ENCODE peak calls at places on chromosomes 12 and 14, in seven cellular contexts. S, C, N, E, I, B and T are unnamed samples. For H3K4me1 and H3K27me3, the result is how much of the 10 kb centered on the place peaks cover.

GRCh38 chr12:115088328-115088994 is 404.5 kb upstream of the TBX3 start:
- DNase-seq in S (no peak), C (no peak), N (no peak), E (no peak), I (peak), B (no peak), T (no peak)

GRCh38 chr14:26855051-26855753 is 257.4 kb upstream of the NOVA1 start:
- DNase-seq in S (no peak), C (no peak), N (no peak), E (no peak), I (no peak), B (no peak), T (no peak)

GRCh38 chr14:49050836-49051235 is 535.3 kb downstream of the RPS29 start:
- DNase-seq in S (no peak), C (no peak), N (no peak), E (no peak), I (no peak), B (no peak), T (no peak)

GRCh38 chr14:61621444-61621843 is 73.9 kb upstream of the HIF1A start:
- DNase-seq in S (no peak), C (no peak), N (no peak), E (no peak), I (no peak), B (no peak), T (no peak)

GRCh38 chr12:92151916-92152315 is 6.3 kb upstream of the BTG1 start:
- DNase-seq in S (no peak), C (no peak), N (no peak), E (no peak), I (no peak), B (no peak), T (no peak)

GRCh38 chr12:132286912-132287311 is 42.5 kb downstream of the GALNT9 start:
- DNase-seq in S (no peak), C (no peak), N (no peak), E (no peak), I (no peak), B (no peak), T (no peak)

GRCh38 chr14:88551094-88551870 is 3.5 kb downstream of the PTPN21 start:
- DNase-seq in S (no peak), C (peak), N (peak), E (no peak), I (peak), B (peak), T (no peak)

GRCh38 chr14:58829594-58829993 is 191.8 kb downstream of the DACT1 start:
- DNase-seq in S (no peak), C (no peak), N (no peak), E (no peak), I (no peak), B (no peak), T (no peak)

GRCh38 chr12:28017873-28018255 is 45.3 kb upstream of the PTHLH start:
- DNase-seq in S (no peak), C (no peak), N (no peak), E (no peak), I (no peak), B (no peak), T (no peak)

GRCh38 chr12:77754086-77754485 is 76.6 kb upstream of the NAV3 start:
- DNase-seq in S (no peak), C (peak), N (no peak), E (no peak), I (no peak), B (peak), T (no peak)

GRCh38 chr12:125773033-125773432 is 707.8 kb downstream of the AACS start:
- DNase-seq in S (no peak), C (peak), N (no peak), E (peak), I (no peak), B (no peak), T (no peak)

GRCh38 chr12:67241482-67241881 is 27.7 kb upstream of the CAND1 start:
- DNase-seq in S (no peak), C (no peak), N (no peak), E (no peak), I (no peak), B (no peak), T (no peak)

GRCh38 chr14:54440870-54441868 is at the start of gene CNIH1:
- DNase-seq in S (peak), C (peak), N (peak), E (peak), I (peak), B (peak), T (peak)

GRCh38 chr12:99271071-99271470 is 376.5 kb upstream of the GARIN6 start:
- DNase-seq in S (no peak), C (peak), N (no peak), E (no peak), I (no peak), B (no peak), T (no peak)

GRCh38 chr14:73753887-73754880 is 40.0 kb upstream of the PNMA1 start:
- DNase-seq in S (no peak), C (no peak), N (peak), E (no peak), I (peak), B (no peak), T (no peak)

GRCh38 chr12:53538209-53538689 is 31.0 kb upstream of the NPFF start:
- DNase-seq in S (no peak), C (peak), N (peak), E (no peak), I (no peak), B (no peak), T (no peak)

GRCh38 chr12:51322452-51322851 is 1.5 kb downstream of the BIN2 start:
- DNase-seq in S (no peak), C (no peak), N (no peak), E (no peak), I (no peak), B (no peak), T (no peak)

GRCh38 chr12:53755451-53756290 is 3.9 kb upstream of the CISTR start:
- DNase-seq in S (no peak), C (peak), N (no peak), E (no peak), I (no peak), B (no peak), T (no peak)

GRCh38 chr14:106087855-106088254 is 561.5 kb downstream of the TMEM121 start:
- DNase-seq in S (no peak), C (no peak), N (no peak), E (no peak), I (no peak), B (no peak), T (no peak)

GRCh38 chr14:41606249-41607118 is at the start of gene LRFN5:
- DNase-seq in S (no peak), C (peak), N (peak), E (no peak), I (peak), B (peak), T (no peak)

GRCh38 chr12:120977531-120978295 is 630 bp upstream of the HNF1A start:
- DNase-seq in S (no peak), C (no peak), N (no peak), E (no peak), I (no peak), B (no peak), T (no peak)

GRCh38 chr12:91774471-91774921 is 371.1 kb downstream of the BTG1 start:
- DNase-seq in S (no peak), C (no peak), N (no peak), E (no peak), I (no peak), B (no peak), T (no peak)

GRCh38 chr12:117533687-117534086 is 172.3 kb upstream of the NOS1 start:
- DNase-seq in S (no peak), C (no peak), N (peak), E (no peak), I (no peak), B (no peak), T (no peak)

GRCh38 chr14:54337314-54337713 is 59.5 kb upstream of the CDKN3 start:
- DNase-seq in S (no peak), C (peak), N (no peak), E (no peak), I (no peak), B (no peak), T (no peak)

GRCh38 chr12:25884024-25884919 is 74.2 kb upstream of the RASSF8 start:
- DNase-seq in S (no peak), C (no peak), N (no peak), E (no peak), I (no peak), B (no peak), T (no peak)

DNA sequence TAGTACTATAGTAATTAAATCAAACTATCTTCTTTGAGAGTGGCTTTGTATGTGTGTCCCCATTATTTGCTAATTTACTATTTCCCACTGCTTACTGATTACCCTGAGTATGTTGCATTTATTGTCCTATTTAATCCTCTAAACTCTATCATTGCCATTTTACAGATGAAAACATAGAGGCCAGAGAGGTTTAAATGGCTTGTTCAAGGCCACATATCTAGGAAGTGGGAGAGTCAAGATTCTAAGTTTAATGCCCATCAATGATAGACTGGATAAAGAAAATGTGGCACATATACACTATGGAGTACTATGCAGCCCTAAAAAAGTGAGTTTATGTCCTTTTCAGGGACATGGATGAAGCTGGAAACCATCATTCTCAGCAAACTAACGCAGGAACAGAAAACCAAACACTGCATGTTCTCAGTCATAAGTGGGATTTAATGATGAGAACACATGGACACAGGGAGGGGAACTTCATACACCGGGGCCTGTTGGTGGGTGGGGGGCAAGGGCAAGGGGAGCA is 419.7 kb downstream of the ZFP36L1 start:
- DNase-seq in S (no peak), C (no peak), N (no peak), E (no peak), I (no peak), B (no peak), T (no peak)
- H3K4me1 ChIP-seq in S (under half), C (under half), N (under half), E (under half), I (under half), B (under half), T (under half)

DNA sequence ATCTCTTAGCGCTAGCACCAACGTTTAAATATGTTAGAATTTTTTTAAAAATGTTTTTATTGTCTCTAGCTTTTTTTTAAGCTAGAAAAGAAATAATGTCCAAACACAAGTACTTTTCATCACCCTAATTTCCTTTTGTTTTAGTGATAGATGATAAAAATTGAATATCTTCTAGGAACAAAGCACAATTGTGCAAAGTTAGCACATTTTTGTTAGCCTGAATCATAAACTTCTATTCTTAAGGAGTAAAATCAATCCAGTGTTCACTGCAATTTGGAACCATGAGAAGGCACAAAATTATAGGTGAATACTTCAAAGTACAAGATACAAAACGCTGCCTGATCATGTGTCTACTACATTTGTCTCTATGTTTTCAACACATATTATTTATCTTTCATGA is 408.5 kb upstream of the RPL10L start:
- DNase-seq in S (no peak), C (no peak), N (no peak), E (no peak), I (no peak), B (no peak), T (no peak)
- H3K27me3 ChIP-seq in S (under half), C (under half), N (under half), E (under half), I (under half), B (under half), T (under half)

GRCh38 chr14:95033851-95034622 is 123.3 kb downstream of the DICER1 start:
- DNase-seq in S (no peak), C (no peak), N (peak), E (no peak), I (no peak), B (no peak), T (no peak)
- H3K4me1 ChIP-seq in S (under half), C (under half), N (under half), E (under half), I (under half), B (under half), T (under half)

GRCh38 chr12:57958061-57958657 is 16.8 kb downstream of the ATP23 start:
- DNase-seq in S (no peak), C (no peak), N (no peak), E (no peak), I (no peak), B (no peak), T (no peak)
- H3K27me3 ChIP-seq in S (under half), C (under half), N (under half), E (under half), I (under half), B (under half), T (under half)